ENCODE peak calls at places on chromosomes 3 and 15, in nine cellular contexts. L, Y, I, N, P, Q, X, F and T are unnamed samples.

GRCh38 chr3:128998532-128998931 is 2.6 kb upstream of the EFCC1 start:
- DNase-seq in L (no peak), Y (no peak), I (no peak), N (no peak), P (no peak), Q (no peak), X (no peak), F (peak), T (no peak)

GRCh38 chr3:169112153-169112892 is 551.2 kb downstream of the MECOM start:
- DNase-seq in L (no peak), Y (no peak), I (no peak), N (peak), P (peak), Q (no peak), X (no peak), F (no peak), T (peak)

GRCh38 chr3:128282392-128283196 is 129.3 kb downstream of the EEFSEC start:
- DNase-seq in L (no peak), Y (no peak), I (peak), N (no peak), P (peak), Q (no peak), X (no peak), F (no peak), T (peak)

GRCh38 chr15:92510163-92510882 is 116.6 kb downstream of the ST8SIA2 start:
- DNase-seq in L (no peak), Y (no peak), I (no peak), N (no peak), P (no peak), Q (no peak), X (no peak), F (no peak), T (peak)

GRCh38 chr3:37741644-37742043 is 120.0 kb upstream of the CTDSPL start:
- DNase-seq in L (no peak), Y (no peak), I (peak), N (no peak), P (no peak), Q (no peak), X (no peak), F (peak), T (no peak)

GRCh38 chr3:71011565-71012287 is 571.8 kb downstream of the FOXP1 start:
- DNase-seq in L (peak), Y (no peak), I (no peak), N (no peak), P (no peak), Q (no peak), X (no peak), F (no peak), T (no peak)

GRCh38 chr3:72152551-72153476 is 367.9 kb upstream of the PROK2 start:
- DNase-seq in L (no peak), Y (no peak), I (peak), N (peak), P (peak), Q (no peak), X (no peak), F (no peak), T (peak)

GRCh38 chr3:86793786-86794185 is 197.2 kb downstream of the VGLL3 start:
- DNase-seq in L (no peak), Y (no peak), I (no peak), N (peak), P (peak), Q (no peak), X (no peak), F (no peak), T (peak)

GRCh38 chr15:52171386-52171785 is 19.8 kb downstream of the GNB5 start:
- DNase-seq in L (no peak), Y (no peak), I (no peak), N (no peak), P (peak), Q (no peak), X (no peak), F (peak), T (no peak)

GRCh38 chr3:167684389-167684993 is 30.7 kb upstream of the WDR49 start:
- DNase-seq in L (peak), Y (no peak), I (no peak), N (peak), P (peak), Q (no peak), X (peak), F (peak), T (peak)

GRCh38 chr15:90885432-90886290 is 1.4 kb downstream of the FES start:
- DNase-seq in L (peak), Y (no peak), I (peak), N (peak), P (peak), Q (peak), X (peak), F (peak), T (no peak)

GRCh38 chr15:70480196-70480856 is 283.0 kb downstream of the UACA start:
- DNase-seq in L (no peak), Y (no peak), I (no peak), N (no peak), P (no peak), Q (no peak), X (no peak), F (peak), T (no peak)

GRCh38 chr3:14767245-14767593 is 51.5 kb upstream of the FGD5 start:
- DNase-seq in L (no peak), Y (no peak), I (no peak), N (no peak), P (no peak), Q (no peak), X (no peak), F (no peak), T (no peak)

GRCh38 chr3:69299344-69299743 is 86.5 kb downstream of the FRMD4B start:
- DNase-seq in L (no peak), Y (no peak), I (no peak), N (no peak), P (no peak), Q (no peak), X (no peak), F (no peak), T (no peak)
- TF ChIP-seq CTCF in L (no peak), Y (no peak), I (no peak), N (no peak), P (peak), Q (no peak), X (no peak), F (no peak), T (peak)

DNA sequence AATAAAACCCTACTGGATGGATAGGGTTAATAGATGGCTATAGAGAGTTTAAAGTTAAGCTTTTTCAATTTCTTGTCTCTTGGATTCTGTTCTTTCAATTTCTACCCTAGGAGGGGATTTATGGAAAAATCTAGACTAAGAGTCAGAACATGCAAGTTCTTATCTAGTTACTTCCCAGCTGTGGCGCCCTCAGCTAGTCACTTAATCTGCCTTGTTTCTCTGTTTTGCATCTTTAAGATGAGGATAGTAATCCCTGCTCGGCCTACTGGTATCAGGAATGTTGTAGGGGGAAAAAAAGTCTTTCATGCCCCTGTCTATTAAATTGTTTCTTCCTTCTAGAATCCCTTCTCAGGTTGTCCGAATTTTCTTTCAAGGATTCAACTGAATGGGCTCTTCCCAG is 4.3 kb downstream of the KCTD6 start:
- DNase-seq in L (no peak), Y (no peak), I (no peak), N (no peak), P (no peak), Q (no peak), X (no peak), F (no peak), T (no peak)
- TF ChIP-seq CTCF in L (no peak), Y (no peak), I (no peak), N (peak), P (no peak), Q (no peak), X (no peak), F (no peak), T (no peak)

DNA sequence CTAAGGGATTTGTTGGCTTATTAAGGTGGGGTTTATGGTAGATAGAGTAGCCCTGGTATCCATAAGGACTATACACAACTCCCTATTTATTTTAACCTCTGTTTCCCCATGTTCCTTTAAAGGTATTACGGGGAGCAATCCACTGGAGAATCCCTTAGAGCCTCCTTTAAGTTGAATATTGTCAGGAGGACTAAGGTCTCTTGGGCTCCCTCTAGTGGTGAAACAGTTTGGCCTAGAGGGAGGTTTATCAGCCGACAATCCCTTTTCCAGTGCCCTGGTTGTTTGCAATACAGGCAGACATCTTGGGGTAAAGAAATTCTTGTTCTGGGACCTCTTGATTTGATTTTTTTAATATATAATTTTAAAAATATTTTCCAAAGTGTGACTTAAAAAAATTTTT is 12.9 kb downstream of the OPA1 start:
- DNase-seq in L (peak), Y (no peak), I (no peak), N (no peak), P (peak), Q (no peak), X (peak), F (peak), T (peak)
- TF ChIP-seq CTCF in L (peak), Y (peak), I (peak), N (peak), P (peak), Q (no peak), X (peak), F (peak), T (peak)

GRCh38 chr3:48432411-48433371 is 2.8 kb upstream of the PLXNB1 start:
- DNase-seq in L (no peak), Y (peak), I (no peak), N (no peak), P (no peak), Q (no peak), X (no peak), F (peak), T (no peak)
- TF ChIP-seq CTCF in L (no peak), Y (peak), I (no peak), N (no peak), P (peak), Q (no peak), X (no peak), F (no peak), T (peak)

GRCh38 chr3:153165211-153165815 is 3.3 kb downstream of the RAP2B start:
- DNase-seq in L (peak), Y (no peak), I (no peak), N (no peak), P (peak), Q (no peak), X (no peak), F (no peak), T (no peak)
- TF ChIP-seq CTCF in L (peak), Y (peak), I (no peak), N (peak), P (peak), Q (no peak), X (peak), F (no peak), T (peak)

GRCh38 chr3:32831062-32831461 is 13.3 kb downstream of the TRIM71 start:
- DNase-seq in L (no peak), Y (no peak), I (no peak), N (no peak), P (no peak), Q (no peak), X (no peak), F (no peak), T (no peak)
- TF ChIP-seq CTCF in L (no peak), Y (no peak), I (no peak), N (no peak), P (no peak), Q (no peak), X (no peak), F (no peak), T (no peak)

GRCh38 chr15:66085128-66085527 is 168.4 kb downstream of the MEGF11 start:
- DNase-seq in L (peak), Y (peak), I (no peak), N (no peak), P (no peak), Q (no peak), X (no peak), F (peak), T (no peak)
- TF ChIP-seq CTCF in L (peak), Y (peak), I (no peak), N (no peak), P (no peak), Q (no peak), X (peak), F (peak), T (no peak)